ENCODE peak calls at places on chromosome 2, in seven cellular contexts. G, L, V, W, Q, Z and S are unnamed samples.

GRCh38 chr2:151826737-151827157 is 1.5 kb downstream of the ARL5A start:
- DNase-seq in G (no peak), Q (no peak), W (no peak), L (peak), Z (no peak), V (no peak), S (no peak)

GRCh38 chr2:229335877-229336346 is 64.8 kb upstream of the PID1 start:
- DNase-seq in L (peak), V (no peak), Z (no peak), G (no peak), W (peak), Q (no peak), S (no peak)

GRCh38 chr2:15169326-15170038 is 391.7 kb downstream of the NBAS start:
- DNase-seq in L (peak), Z (no peak), W (no peak), V (no peak), G (no peak), Q (no peak), S (peak)

GRCh38 chr2:217912030-217913024 is 90.5 kb downstream of the TNS1 start:
- DNase-seq in L (no peak), Z (no peak), V (no peak), W (no peak), G (no peak), Q (no peak), S (no peak)

GRCh38 chr2:218711550-218711929 is 905 bp downstream of the TTLL4 start:
- DNase-seq in W (no peak), L (peak), G (no peak), V (no peak), Z (no peak), Q (no peak), S (no peak)

GRCh38 chr2:211033765-211034164 is 477.4 kb downstream of the CPS1 start:
- DNase-seq in G (no peak), W (no peak), V (no peak), L (peak), Q (no peak), Z (no peak), S (peak)

GRCh38 chr2:178946494-178946893 is 103.4 kb downstream of the CCDC141 start:
- DNase-seq in V (no peak), L (no peak), Z (no peak), G (no peak), W (no peak), Q (no peak), S (no peak)

GRCh38 chr2:212177724-212178123 is 360.9 kb downstream of the ERBB4 start:
- DNase-seq in L (no peak), G (no peak), W (no peak), Z (no peak), V (no peak), Q (no peak), S (no peak)

GRCh38 chr2:35297403-35297802 is 1058.2 kb upstream of the CRIM1 start:
- DNase-seq in Z (no peak), G (no peak), L (no peak), W (no peak), V (no peak), Q (no peak), S (no peak)

GRCh38 chr2:185984670-185985069 is 246.1 kb downstream of the FSIP2 start:
- DNase-seq in L (no peak), W (no peak), Q (no peak), G (no peak), V (no peak), Z (no peak), S (no peak)

DNA sequence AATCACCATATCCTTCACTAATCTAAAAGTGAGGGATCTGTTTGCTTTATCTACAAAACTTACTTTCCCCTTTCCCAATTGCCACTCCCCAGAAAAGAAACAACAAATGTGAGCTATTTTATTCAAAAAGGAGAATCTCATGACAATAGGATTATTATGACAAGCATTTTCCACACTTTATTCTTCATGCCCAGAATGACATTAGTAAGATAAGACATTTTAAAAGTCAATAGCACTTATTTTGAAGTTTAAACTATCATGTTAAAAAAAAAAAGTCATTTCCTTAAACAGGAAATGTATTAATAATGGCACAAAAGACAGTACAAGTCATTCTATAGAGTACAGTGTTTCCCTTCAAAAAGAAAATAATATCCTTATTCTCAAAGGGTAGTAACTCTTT is 58.8 kb upstream of the HNRNPA3 start:
- DNase-seq in W (no peak), V (no peak), Z (no peak), L (no peak), Q (no peak), G (no peak), S (no peak)
- TF ChIP-seq CTCF in W (no peak), V (no peak), Z (no peak), L (no peak), Q (no peak), G (no peak), S (no peak)

GRCh38 chr2:6103949-6104348 is 411.8 kb downstream of the SOX11 start:
- DNase-seq in G (no peak), Q (no peak), W (no peak), V (no peak), Z (no peak), L (no peak), S (peak)
- TF ChIP-seq CTCF in G (no peak), Q (no peak), W (no peak), V (no peak), Z (no peak), L (no peak), S (no peak)

DNA sequence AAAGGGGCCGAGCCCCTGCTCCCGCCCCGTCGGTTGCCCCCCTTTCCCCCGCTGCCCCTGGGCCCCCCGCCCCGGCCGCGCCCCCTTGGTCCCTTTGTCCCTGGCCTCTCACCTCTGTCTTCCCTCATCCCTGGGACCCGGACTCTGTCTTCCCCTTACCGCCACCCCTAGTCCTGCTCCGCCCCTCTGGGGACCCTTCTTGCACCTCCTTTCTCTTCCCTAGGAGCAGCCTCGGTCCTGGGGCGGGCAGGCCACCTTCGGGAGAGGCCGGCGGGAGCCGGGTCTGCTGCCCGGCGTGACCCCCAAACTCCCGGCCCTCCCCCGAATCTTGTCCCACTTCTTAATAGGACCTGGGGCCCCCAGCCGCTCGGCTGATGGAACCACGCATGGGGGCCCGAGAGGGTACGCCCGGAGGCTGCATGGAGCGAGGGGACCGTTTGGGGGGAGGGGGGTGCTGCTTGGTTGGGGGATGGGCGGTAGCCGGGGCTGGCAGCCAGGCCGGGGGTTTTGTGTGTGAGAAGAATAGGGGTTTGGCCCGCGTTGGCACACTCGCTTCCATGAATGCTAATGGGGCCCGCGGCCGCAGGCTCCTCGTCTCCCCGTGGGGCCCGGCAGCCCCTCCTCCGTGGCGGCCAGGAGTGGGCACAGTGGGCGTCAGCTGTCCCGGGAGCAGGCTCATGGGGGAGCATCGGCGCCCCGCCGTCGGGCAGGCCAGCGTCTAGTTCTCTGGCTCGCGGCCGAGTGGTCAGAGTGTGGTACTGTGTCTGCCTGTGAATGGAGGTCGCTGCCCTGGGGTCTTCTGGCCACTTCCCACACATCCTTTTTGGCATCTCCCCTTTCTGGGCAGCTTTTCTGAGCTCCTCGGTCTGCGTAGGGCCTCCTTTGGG is 951 bp downstream of the GAREM2 start:
- DNase-seq in Z (peak), Q (no peak), G (no peak), W (peak), L (peak), V (no peak), S (no peak)
- TF ChIP-seq CTCF in Z (no peak), Q (no peak), G (no peak), W (no peak), L (no peak), V (no peak), S (no peak)

DNA sequence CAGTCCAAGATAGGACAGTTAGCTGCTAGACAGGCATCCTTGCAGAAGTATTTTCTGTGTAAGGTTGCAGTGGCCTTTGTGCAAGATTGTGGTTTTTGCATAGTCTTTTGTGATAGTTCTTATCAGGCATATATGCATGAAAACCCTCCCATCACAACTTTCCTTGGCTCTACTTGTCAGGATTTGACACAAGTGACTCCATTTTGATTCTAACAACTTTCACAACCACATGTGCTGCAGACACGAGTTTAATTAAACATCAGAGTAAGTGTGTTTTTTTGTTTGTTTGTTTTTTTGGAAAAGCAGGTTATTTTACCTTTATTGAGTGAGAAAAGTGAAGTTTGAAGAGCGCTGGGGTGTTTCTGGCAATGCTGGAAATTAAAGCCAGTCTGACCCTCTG is 902.0 kb upstream of the GCFC2 start:
- DNase-seq in G (no peak), W (no peak), V (no peak), L (no peak), Z (no peak), Q (no peak), S (no peak)
- TF ChIP-seq CTCF in G (no peak), W (no peak), V (no peak), L (no peak), Z (no peak), Q (no peak), S (no peak)